ENCODE peak calls at places on chromosomes 11 and 22, in eight cellular contexts. W, X, I, U, A, P, S and R are unnamed samples.

GRCh38 chr11:65498042-65498726 is 661 bp upstream of the MALAT1 start:
- DNase-seq in U (peak; percentile 29), A (no peak), X (no peak), S (peak; percentile 54), P (peak; percentile 82), I (peak; percentile 70), W (peak; percentile 74), R (peak; percentile 39)

GRCh38 chr11:46658259-46658658 is 40.9 kb downstream of the ATG13 start:
- DNase-seq in S (no peak), I (peak; percentile 92), X (no peak), U (no peak), W (peak; percentile 74), P (no peak), A (no peak), R (no peak)

GRCh38 chr11:119629834-119630624 is 99.0 kb downstream of the NECTIN1 start:
- DNase-seq in I (no peak), X (no peak), U (no peak), A (no peak), S (no peak), W (no peak), P (no peak), R (no peak)

GRCh38 chr11:95720219-95720618 is 69.4 kb downstream of the FAM76B start:
- DNase-seq in S (no peak), I (no peak), U (no peak), W (no peak), P (no peak), A (no peak), X (no peak), R (no peak)

GRCh38 chr11:72576661-72577060 is 97.6 kb downstream of the PDE2A start:
- DNase-seq in U (no peak), A (no peak), I (no peak), S (no peak), P (no peak), W (no peak), X (no peak), R (no peak)

GRCh38 chr11:2203440-2204259 is 32.0 kb upstream of the TH start:
- DNase-seq in A (no peak), S (no peak), P (no peak), X (no peak), I (no peak), U (no peak), W (no peak), R (no peak)

GRCh38 chr11:98227266-98227665 is 793.5 kb upstream of the CNTN5 start:
- DNase-seq in P (no peak), S (no peak), X (no peak), U (no peak), I (no peak), W (no peak), A (no peak), R (no peak)

GRCh38 chr11:134579709-134580634 is 167.9 kb upstream of the B3GAT1 start:
- DNase-seq in S (no peak), X (no peak), P (no peak), A (no peak), U (no peak), W (no peak), I (no peak), R (no peak)

GRCh38 chr11:102983491-102983890 is 28.0 kb upstream of the MMP13 start:
- DNase-seq in I (peak; percentile 52), W (no peak), X (no peak), S (no peak), U (no peak), P (no peak), A (no peak), R (no peak)

GRCh38 chr11:116651098-116651756 is 121.6 kb downstream of the BUD13 start:
- DNase-seq in U (no peak), S (no peak), P (no peak), X (no peak), W (no peak), I (no peak), A (no peak), R (no peak)

GRCh38 chr22:46209262-46209661 is 40.8 kb downstream of the CDPF1 start:
- DNase-seq in S (no peak), P (no peak), U (no peak), I (no peak), X (no peak), A (no peak), W (no peak), R (no peak)

GRCh38 chr11:124745835-124746620 is 6.0 kb downstream of the VSIG2 start:
- DNase-seq in X (no peak), S (peak; percentile 38), P (peak; percentile 47), I (no peak), W (no peak), A (no peak), U (no peak), R (no peak)

GRCh38 chr22:32206774-32207758 is 2.2 kb upstream of the RFPL2 start:
- DNase-seq in I (peak; percentile 20), X (no peak), U (no peak), S (peak; percentile 48), A (no peak), W (peak; percentile 18), P (peak; percentile 50), R (no peak)

GRCh38 chr11:70703141-70704052 is 305.1 kb downstream of the CTTN start:
- DNase-seq in U (no peak), W (no peak), I (no peak), X (no peak), S (no peak), P (no peak), A (no peak), R (no peak)

GRCh38 chr22:38455530-38456271 is 702 bp upstream of the KCNJ4 start:
- DNase-seq in I (peak; percentile 24), U (no peak), A (no peak), X (no peak), W (peak; percentile 67), P (peak; percentile 51), S (no peak), R (no peak)